ENCODE peak calls at places on chromosomes 13 and 19, in seven cellular contexts. One of them, this sample, is unnamed.

GRCh38 chr13:27037171-27037570 is 134.4 kb downstream of the USP12 start:
- DNase-seq in AG09319: no peak
- DNase-seq in HCT116: no peak
- DNase-seq in Calu3: no peak
- DNase-seq in H9: no peak
- DNase-seq in RWPE2: no peak
- DNase-seq in lower lobe of right lung: no peak
- DNase-seq in this sample: no peak

GRCh38 chr19:22286151-22286810 is at the start of gene ZNF729:
- DNase-seq in AG09319: no peak
- DNase-seq in HCT116: no peak
- DNase-seq in Calu3: no peak
- DNase-seq in H9: no peak
- DNase-seq in RWPE2: no peak
- DNase-seq in lower lobe of right lung: no peak
- DNase-seq in this sample: no peak

GRCh38 chr19:15452111-15453047 is 2.6 kb upstream of the WIZ start:
- DNase-seq in AG09319: peak; percentile 54
- DNase-seq in HCT116: peak; percentile 91
- DNase-seq in Calu3: peak; percentile 59
- DNase-seq in H9: peak; percentile 99
- DNase-seq in RWPE2: peak; percentile 83
- DNase-seq in lower lobe of right lung: peak; percentile 91
- DNase-seq in this sample: peak; percentile 88

GRCh38 chr19:41376241-41376997 is at the start of gene TMEM91:
- DNase-seq in AG09319: no peak
- DNase-seq in HCT116: no peak
- DNase-seq in Calu3: peak; percentile 47
- DNase-seq in H9: peak; percentile 69
- DNase-seq in RWPE2: no peak
- DNase-seq in lower lobe of right lung: peak; percentile 75
- DNase-seq in this sample: peak; percentile 81

GRCh38 chr13:26881154-26881553 is 120.6 kb upstream of the GPR12 start:
- DNase-seq in AG09319: no peak
- DNase-seq in HCT116: no peak
- DNase-seq in Calu3: no peak
- DNase-seq in H9: no peak
- DNase-seq in RWPE2: no peak
- DNase-seq in lower lobe of right lung: no peak
- DNase-seq in this sample: no peak

GRCh38 chr13:38213307-38213706 is 136.3 kb upstream of the UFM1 start:
- DNase-seq in AG09319: no peak
- DNase-seq in HCT116: no peak
- DNase-seq in Calu3: no peak
- DNase-seq in H9: no peak
- DNase-seq in RWPE2: no peak
- DNase-seq in lower lobe of right lung: no peak
- DNase-seq in this sample: no peak

GRCh38 chr19:12884926-12885748 is 1.9 kb downstream of the KLF1 start:
- DNase-seq in AG09319: no peak
- DNase-seq in HCT116: no peak
- DNase-seq in Calu3: peak; percentile 87
- DNase-seq in H9: peak; percentile 99
- DNase-seq in RWPE2: no peak
- DNase-seq in lower lobe of right lung: peak; percentile 94
- DNase-seq in this sample: peak; percentile 71

GRCh38 chr13:67023088-67023893 is 206.8 kb downstream of the PCDH9 start:
- DNase-seq in AG09319: no peak
- DNase-seq in HCT116: no peak
- DNase-seq in Calu3: peak; percentile 3
- DNase-seq in H9: peak; percentile 25
- DNase-seq in RWPE2: no peak
- DNase-seq in lower lobe of right lung: no peak
- DNase-seq in this sample: no peak

GRCh38 chr19:1057185-1057857 is 9.6 kb upstream of the ARHGAP45 start:
- DNase-seq in AG09319: no peak
- DNase-seq in HCT116: no peak
- DNase-seq in Calu3: peak; percentile 42
- DNase-seq in H9: peak; percentile 43
- DNase-seq in RWPE2: no peak
- DNase-seq in lower lobe of right lung: no peak
- DNase-seq in this sample: no peak
- TF ChIP-seq CTCF in AG09319: no peak
- TF ChIP-seq CTCF in HCT116: peak; percentile 50
- TF ChIP-seq CTCF in Calu3: no peak
- TF ChIP-seq CTCF in H9: no peak
- TF ChIP-seq CTCF in RWPE2: no peak
- TF ChIP-seq CTCF in lower lobe of right lung: peak; percentile 26
- TF ChIP-seq CTCF in this sample: no peak

GRCh38 chr13:113035209-113035800 is 66.3 kb downstream of the MCF2L start:
- DNase-seq in AG09319: no peak
- DNase-seq in HCT116: no peak
- DNase-seq in Calu3: no peak
- DNase-seq in H9: no peak
- DNase-seq in RWPE2: no peak
- DNase-seq in lower lobe of right lung: no peak
- DNase-seq in this sample: no peak
- TF ChIP-seq CTCF in AG09319: no peak
- TF ChIP-seq CTCF in HCT116: no peak
- TF ChIP-seq CTCF in Calu3: no peak
- TF ChIP-seq CTCF in H9: peak; percentile 9
- TF ChIP-seq CTCF in RWPE2: peak; percentile 54
- TF ChIP-seq CTCF in lower lobe of right lung: no peak
- TF ChIP-seq CTCF in this sample: no peak

GRCh38 chr19:18650048-18650435 is 13.2 kb downstream of the KLHL26 start:
- DNase-seq in AG09319: no peak
- DNase-seq in HCT116: no peak
- DNase-seq in Calu3: no peak
- DNase-seq in H9: no peak
- DNase-seq in RWPE2: no peak
- DNase-seq in lower lobe of right lung: no peak
- DNase-seq in this sample: no peak

GRCh38 chr19:18649371-18650047 is 12.7 kb downstream of the KLHL26 start:
- DNase-seq in AG09319: no peak
- DNase-seq in HCT116: no peak
- DNase-seq in Calu3: no peak
- DNase-seq in H9: peak; percentile 62
- DNase-seq in RWPE2: no peak
- DNase-seq in lower lobe of right lung: peak; percentile 70
- DNase-seq in this sample: peak; percentile 63

GRCh38 chr19:18651738-18652137 is 14.9 kb downstream of the KLHL26 start:
- DNase-seq in AG09319: no peak
- DNase-seq in HCT116: no peak
- DNase-seq in Calu3: no peak
- DNase-seq in H9: no peak
- DNase-seq in RWPE2: no peak
- DNase-seq in lower lobe of right lung: no peak
- DNase-seq in this sample: no peak

GRCh38 chr19:18651300-18651699 is 14.5 kb downstream of the KLHL26 start:
- DNase-seq in AG09319: no peak
- DNase-seq in HCT116: no peak
- DNase-seq in Calu3: no peak
- DNase-seq in H9: no peak
- DNase-seq in RWPE2: no peak
- DNase-seq in lower lobe of right lung: no peak
- DNase-seq in this sample: no peak

GRCh38 chr19:18650468-18651001 is 13.7 kb downstream of the KLHL26 start:
- DNase-seq in AG09319: peak; percentile 84
- DNase-seq in HCT116: no peak
- DNase-seq in Calu3: no peak
- DNase-seq in H9: no peak
- DNase-seq in RWPE2: no peak
- DNase-seq in lower lobe of right lung: no peak
- DNase-seq in this sample: peak; percentile 54
- TF ChIP-seq CTCF in AG09319: no peak
- TF ChIP-seq CTCF in HCT116: no peak
- TF ChIP-seq CTCF in Calu3: no peak
- TF ChIP-seq CTCF in H9: no peak
- TF ChIP-seq CTCF in RWPE2: no peak
- TF ChIP-seq CTCF in lower lobe of right lung: no peak
- TF ChIP-seq CTCF in this sample: no peak

DNA sequence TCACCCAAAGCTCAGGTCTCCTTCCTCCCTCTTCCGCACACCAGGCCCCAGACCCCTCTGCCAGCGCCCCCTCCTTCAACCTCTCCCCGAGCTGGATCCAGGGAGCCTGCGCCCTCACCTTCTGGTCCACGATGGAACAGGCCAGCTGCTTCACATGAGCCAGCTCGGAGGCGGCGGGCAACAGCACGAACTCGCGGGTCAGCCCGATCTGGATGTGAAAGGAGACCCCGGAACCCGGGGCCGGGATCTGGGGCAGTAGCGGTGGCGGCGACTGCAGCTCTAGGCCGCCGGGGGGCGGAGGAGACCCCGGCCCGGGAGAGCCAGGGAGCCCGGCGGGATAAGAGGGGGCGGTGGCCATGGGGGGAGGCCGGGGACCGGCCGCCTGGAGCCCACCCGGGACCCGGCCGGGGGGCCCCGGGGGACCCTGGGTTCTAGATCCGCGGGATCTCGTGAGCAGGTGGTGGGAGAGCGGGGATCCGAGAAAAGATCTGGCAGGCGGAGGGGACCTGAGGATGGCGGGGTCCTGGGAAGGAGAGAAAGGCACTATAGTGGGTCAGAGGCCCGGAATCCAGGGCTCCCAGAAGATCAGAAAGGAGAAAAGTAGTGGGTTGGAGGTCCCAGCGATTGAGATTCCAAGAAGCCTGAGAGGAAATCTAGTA is 772 bp downstream of the PRKD2 start:
- DNase-seq in AG09319: no peak
- DNase-seq in HCT116: no peak
- DNase-seq in Calu3: peak; percentile 41
- DNase-seq in H9: peak; percentile 48
- DNase-seq in RWPE2: peak; percentile 73
- DNase-seq in lower lobe of right lung: peak; percentile 56
- DNase-seq in this sample: peak; percentile 72
- TF ChIP-seq CTCF in AG09319: no peak
- TF ChIP-seq CTCF in HCT116: no peak
- TF ChIP-seq CTCF in Calu3: no peak
- TF ChIP-seq CTCF in H9: peak; percentile 54
- TF ChIP-seq CTCF in RWPE2: peak; percentile 18
- TF ChIP-seq CTCF in lower lobe of right lung: peak; percentile 13
- TF ChIP-seq CTCF in this sample: peak; percentile 36

GRCh38 chr13:41196011-41196410 is 1.6 kb upstream of the KBTBD7 start:
- DNase-seq in AG09319: no peak
- DNase-seq in HCT116: no peak
- DNase-seq in Calu3: no peak
- DNase-seq in H9: no peak
- DNase-seq in RWPE2: no peak
- DNase-seq in lower lobe of right lung: no peak
- DNase-seq in this sample: no peak

GRCh38 chr13:41199061-41199460 is 4.7 kb upstream of the KBTBD7 start:
- DNase-seq in AG09319: no peak
- DNase-seq in HCT116: no peak
- DNase-seq in Calu3: no peak
- DNase-seq in H9: no peak
- DNase-seq in RWPE2: no peak
- DNase-seq in lower lobe of right lung: no peak
- DNase-seq in this sample: no peak

GRCh38 chr13:41193919-41194824 is at the start of gene KBTBD7:
- DNase-seq in AG09319: peak; percentile 92
- DNase-seq in HCT116: peak; percentile 79
- DNase-seq in Calu3: peak; percentile 87
- DNase-seq in H9: peak; percentile 97
- DNase-seq in RWPE2: peak; percentile 96
- DNase-seq in lower lobe of right lung: peak; percentile 96
- DNase-seq in this sample: peak; percentile 89

GRCh38 chr13:41199526-41199925 is 5.2 kb upstream of the KBTBD7 start:
- DNase-seq in AG09319: peak; percentile 81
- DNase-seq in HCT116: no peak
- DNase-seq in Calu3: no peak
- DNase-seq in H9: no peak
- DNase-seq in RWPE2: no peak
- DNase-seq in lower lobe of right lung: no peak
- DNase-seq in this sample: no peak

GRCh38 chr13:41196620-41197019 is 2.3 kb upstream of the KBTBD7 start:
- DNase-seq in AG09319: no peak
- DNase-seq in HCT116: no peak
- DNase-seq in Calu3: no peak
- DNase-seq in H9: no peak
- DNase-seq in RWPE2: no peak
- DNase-seq in lower lobe of right lung: no peak
- DNase-seq in this sample: no peak
- TF ChIP-seq CTCF in AG09319: no peak
- TF ChIP-seq CTCF in HCT116: peak; percentile 36
- TF ChIP-seq CTCF in Calu3: no peak
- TF ChIP-seq CTCF in H9: peak; percentile 57
- TF ChIP-seq CTCF in RWPE2: peak; percentile 62
- TF ChIP-seq CTCF in lower lobe of right lung: no peak
- TF ChIP-seq CTCF in this sample: no peak

DNA sequence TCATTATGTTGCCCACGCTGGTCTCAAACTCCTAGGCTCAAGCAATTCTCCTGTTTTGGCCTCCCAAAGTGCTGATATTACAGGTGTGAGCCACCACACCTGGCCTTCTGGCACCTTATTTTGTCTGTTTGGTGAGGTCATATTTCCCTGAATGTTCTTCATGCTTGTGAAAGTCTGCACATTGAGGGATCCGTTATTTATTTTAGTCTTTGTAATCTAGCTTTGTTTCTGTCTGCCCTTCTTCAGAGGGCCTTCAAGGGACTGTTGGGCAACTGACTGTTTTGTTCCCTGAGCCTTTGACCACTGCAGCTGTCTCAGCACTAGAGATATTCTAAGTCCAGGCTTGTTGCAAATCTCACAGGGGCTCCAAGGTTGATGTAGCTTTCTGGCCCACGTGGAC is 110.5 kb upstream of the RFC3 start:
- DNase-seq in AG09319: no peak
- DNase-seq in HCT116: no peak
- DNase-seq in Calu3: no peak
- DNase-seq in H9: no peak
- DNase-seq in RWPE2: no peak
- DNase-seq in lower lobe of right lung: no peak
- DNase-seq in this sample: no peak
- TF ChIP-seq CTCF in AG09319: no peak
- TF ChIP-seq CTCF in HCT116: no peak
- TF ChIP-seq CTCF in Calu3: no peak
- TF ChIP-seq CTCF in H9: no peak
- TF ChIP-seq CTCF in RWPE2: no peak
- TF ChIP-seq CTCF in lower lobe of right lung: no peak
- TF ChIP-seq CTCF in this sample: no peak

DNA sequence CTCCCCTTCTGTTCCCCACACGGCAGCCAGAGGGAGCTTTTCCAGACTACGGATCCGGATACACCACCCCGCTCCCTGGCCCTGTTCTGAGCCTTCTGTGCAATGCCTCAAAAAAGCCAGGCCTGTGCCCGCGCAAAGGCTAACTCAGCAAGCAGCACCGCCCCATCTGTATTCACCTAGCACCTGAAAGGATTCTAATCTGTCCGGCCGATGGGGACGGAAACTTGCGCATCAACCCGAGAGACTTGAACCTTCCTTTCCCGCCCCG is 589 bp downstream of the ZBTB45 start:
- DNase-seq in AG09319: peak; percentile 28
- DNase-seq in HCT116: no peak
- DNase-seq in Calu3: peak; percentile 81
- DNase-seq in H9: peak; percentile 80
- DNase-seq in RWPE2: no peak
- DNase-seq in lower lobe of right lung: peak; percentile 74
- DNase-seq in this sample: peak; percentile 74
- TF ChIP-seq CTCF in AG09319: peak; percentile 83
- TF ChIP-seq CTCF in HCT116: peak; percentile 51
- TF ChIP-seq CTCF in Calu3: no peak
- TF ChIP-seq CTCF in H9: peak; percentile 56
- TF ChIP-seq CTCF in RWPE2: peak; percentile 69
- TF ChIP-seq CTCF in lower lobe of right lung: peak; percentile 57
- TF ChIP-seq CTCF in this sample: no peak

GRCh38 chr19:11659612-11660011 is 62.3 kb downstream of the ZNF627 start:
- DNase-seq in AG09319: no peak
- DNase-seq in HCT116: no peak
- DNase-seq in Calu3: no peak
- DNase-seq in H9: no peak
- DNase-seq in RWPE2: no peak
- DNase-seq in lower lobe of right lung: no peak
- DNase-seq in this sample: no peak
- TF ChIP-seq CTCF in AG09319: peak; percentile 30
- TF ChIP-seq CTCF in HCT116: peak; percentile 54
- TF ChIP-seq CTCF in Calu3: no peak
- TF ChIP-seq CTCF in H9: peak; percentile 67
- TF ChIP-seq CTCF in RWPE2: peak; percentile 61
- TF ChIP-seq CTCF in lower lobe of right lung: peak; percentile 20
- TF ChIP-seq CTCF in this sample: no peak

This sample was measured in nephron progenitor cell.